ENCODE peak calls at places on chromosomes 13 and 19, in six cellular contexts. D is fibroblast of villous mesenchyme; V is stimulated activated CD8-positive, alpha-beta memory T cell treated with anti-CD3 and anti-CD28 coated beads, Interleukin-2, amount 100 ng/mL, for 48 hours; U is GM12864; Z is T-helper 2 cell; R is neuronal stem cell. J is an unnamed sample.

GRCh38 chr19:4455742-4456565 is 1.6 kb downstream of the UBXN6 start:
- DNase-seq in D (peak), Z (no peak), V (no peak), U (no peak), R (no peak), J (peak)

GRCh38 chr13:32267836-32268439 is 47.2 kb downstream of the ZAR1L start:
- DNase-seq in U (no peak), V (peak), Z (no peak), R (peak), D (no peak), J (no peak)

GRCh38 chr19:7468840-7469239 is 20.0 kb downstream of the PEX11G start:
- DNase-seq in Z (no peak), V (no peak), R (no peak), D (no peak), U (no peak), J (no peak)

GRCh38 chr13:90032841-90033493 is 1314.5 kb upstream of the MIR17HG start:
- DNase-seq in D (no peak), U (no peak), Z (no peak), V (no peak), R (no peak), J (no peak)

GRCh38 chr13:75258159-75258782 is 223.7 kb downstream of the TBC1D4 start:
- DNase-seq in Z (no peak), R (peak), V (no peak), D (peak), U (peak), J (peak)

GRCh38 chr13:63408227-63409202 is 1992.9 kb upstream of the PCDH20 start:
- DNase-seq in Z (no peak), R (peak), V (no peak), U (no peak), D (no peak), J (peak)

GRCh38 chr19:49113762-49114629 is at the start of gene LIN7B:
- DNase-seq in V (peak), Z (peak), D (peak), R (peak), U (no peak), J (peak)

GRCh38 chr19:18230941-18231734 is 4.9 kb upstream of the PDE4C start:
- DNase-seq in V (no peak), R (no peak), U (no peak), Z (no peak), D (no peak), J (no peak)

GRCh38 chr19:11624064-11624463 is 26.8 kb downstream of the ZNF627 start:
- DNase-seq in Z (no peak), U (no peak), V (no peak), R (no peak), D (peak), J (peak)

GRCh38 chr13:75715598-75716523 is 79.7 kb downstream of the LMO7 start:
- DNase-seq in D (peak), Z (no peak), R (no peak), U (no peak), V (no peak), J (peak)

GRCh38 chr19:17977073-17977472 is 10.2 kb downstream of the KCNN1 start:
- DNase-seq in D (no peak), R (no peak), V (no peak), Z (no peak), U (no peak), J (no peak)

GRCh38 chr19:29878973-29879654 is 62.9 kb upstream of the URI1 start:
- DNase-seq in R (no peak), U (no peak), D (no peak), V (no peak), Z (no peak), J (peak)

GRCh38 chr13:30763786-30764440 is 28.6 kb downstream of the ALOX5AP start:
- DNase-seq in D (no peak), V (no peak), Z (no peak), U (no peak), R (no peak), J (no peak)

GRCh38 chr13:48954086-48954485 is 21.6 kb upstream of the FNDC3A start:
- DNase-seq in U (no peak), D (no peak), R (no peak), Z (no peak), V (no peak), J (peak)

GRCh38 chr13:24341439-24341838 is 32.1 kb downstream of the C1QTNF9 start:
- DNase-seq in R (no peak), Z (no peak), D (no peak), V (no peak), U (no peak), J (no peak)

GRCh38 chr13:61766667-61767058 is 351.0 kb upstream of the PCDH20 start:
- DNase-seq in V (no peak), U (no peak), R (no peak), D (no peak), Z (no peak), J (no peak)

GRCh38 chr13:56314755-56315154 is 826.0 kb upstream of the PRR20A start:
- DNase-seq in R (no peak), Z (no peak), V (no peak), D (no peak), U (no peak), J (no peak)

GRCh38 chr19:45428385-45429231 is 4.9 kb upstream of the ERCC1 start:
- DNase-seq in U (no peak), D (peak), R (no peak), V (peak), Z (no peak), J (no peak)

GRCh38 chr13:51152713-51153112 is 41.6 kb upstream of the C13orf42 start:
- DNase-seq in D (peak), U (no peak), V (no peak), Z (no peak), R (no peak), J (peak)

GRCh38 chr19:55690769-55691545 is 15.9 kb downstream of the EPN1 start:
- DNase-seq in Z (no peak), V (no peak), U (no peak), D (no peak), R (no peak), J (no peak)

GRCh38 chr13:51453308-51453958 is 597 bp upstream of the INTS6 start:
- DNase-seq in D (no peak), V (peak), Z (peak), U (peak), R (no peak), J (no peak)

GRCh38 chr19:3609779-3610719 is 3.4 kb upstream of the TBXA2R start:
- DNase-seq in U (no peak), R (no peak), V (no peak), Z (no peak), D (no peak), J (no peak)

GRCh38 chr13:84542348-84542747 is 660.1 kb upstream of the SLITRK1 start:
- DNase-seq in R (no peak), V (no peak), U (no peak), D (no peak), Z (no peak), J (no peak)

GRCh38 chr19:47848871-47849473 is 10.1 kb upstream of the TPRX2 start:
- DNase-seq in V (peak), R (peak), D (peak), U (no peak), Z (no peak), J (peak)

GRCh38 chr13:40155176-40155575 is 499.7 kb downstream of the COG6 start:
- DNase-seq in Z (no peak), R (peak), D (no peak), U (no peak), V (no peak), J (no peak)

GRCh38 chr19:50311723-50312635 is 17.2 kb downstream of the KCNC3 start:
- DNase-seq in R (no peak), V (no peak), U (no peak), D (no peak), Z (no peak), J (no peak)

GRCh38 chr13:103022328-103022727 is 43.9 kb downstream of the SLC10A2 start:
- DNase-seq in D (no peak), R (no peak), Z (no peak), U (no peak), V (no peak), J (no peak)

GRCh38 chr13:77760893-77761292 is 63.4 kb downstream of the SLAIN1 start:
- DNase-seq in Z (no peak), U (no peak), R (no peak), D (no peak), V (no peak), J (no peak)

GRCh38 chr13:102558029-102558428 is 38.8 kb upstream of the TPP2 start:
- DNase-seq in Z (no peak), D (no peak), U (no peak), V (no peak), R (no peak), J (no peak)

GRCh38 chr13:51549593-51549992 is 34.7 kb upstream of the WDFY2 start:
- DNase-seq in R (no peak), V (no peak), D (no peak), U (no peak), Z (no peak), J (no peak)

GRCh38 chr13:50684366-50684765 is 159.1 kb downstream of the DLEU7 start:
- DNase-seq in U (no peak), D (no peak), Z (no peak), V (no peak), R (no peak), J (no peak)

GRCh38 chr13:23794267-23795161 is 94.7 kb downstream of the MIPEP start:
- DNase-seq in R (no peak), Z (no peak), V (no peak), U (no peak), D (peak), J (peak)

GRCh38 chr19:40613669-40614594 is 12.8 kb downstream of the LTBP4 start:
- DNase-seq in R (no peak), D (peak), U (peak), V (peak), Z (peak), J (peak)

J was measured in amniotic epithelial cell.